ENCODE peak calls at places on chromosome 13, in five cellular contexts. G, Y, X, B and R are unnamed samples.

GRCh38 chr13:103275079-103275478 is 208.9 kb upstream of the SLC10A2 start:
- DNase-seq in G (no peak), X (no peak), Y (no peak), B (no peak), R (no peak)

GRCh38 chr13:21549633-21550032 is 54.3 kb downstream of the MICU2 start:
- DNase-seq in Y (no peak), X (no peak), B (no peak), G (no peak), R (no peak)

GRCh38 chr13:50611117-50611781 is 232.2 kb downstream of the DLEU7 start:
- DNase-seq in Y (no peak), G (no peak), X (no peak), B (no peak), R (no peak)

GRCh38 chr13:73428706-73429105 is 369.9 kb downstream of the KLF5 start:
- DNase-seq in B (no peak), G (no peak), X (no peak), Y (no peak), R (peak; percentile 73)

GRCh38 chr13:36981156-36981743 is 17.9 kb downstream of the ALG5 start:
- DNase-seq in Y (no peak), X (no peak), B (no peak), G (no peak), R (no peak)

GRCh38 chr13:111371211-111371610 is 50.8 kb downstream of the TEX29 start:
- DNase-seq in Y (no peak), B (no peak), G (peak; percentile 2), X (no peak), R (no peak)

GRCh38 chr13:23372264-23372905 is 61.1 kb downstream of the SACS start:
- DNase-seq in B (no peak), Y (no peak), X (no peak), G (no peak), R (no peak)

GRCh38 chr13:46801831-46802230 is 4.9 kb upstream of the ESD start:
- DNase-seq in Y (no peak), G (no peak), B (no peak), X (no peak), R (no peak)

GRCh38 chr13:20796791-20797513 is 23.2 kb upstream of the EEF1AKMT1 start:
- DNase-seq in B (no peak), G (no peak), Y (no peak), X (no peak), R (no peak)

GRCh38 chr13:105925496-105925895 is 610.0 kb downstream of the EFNB2 start:
- DNase-seq in B (no peak), G (peak; percentile 85), X (no peak), Y (peak; percentile 32), R (peak; percentile 100)

GRCh38 chr13:75818181-75819110 is 182.3 kb downstream of the LMO7 start:
- DNase-seq in Y (no peak), X (no peak), B (no peak), G (no peak), R (no peak)